ENCODE peak calls at places on chromosomes 16 and 17, in ten cellular contexts. One of them, this sample, is unnamed.

GRCh38 chr16:8751481-8752311 is 45.7 kb downstream of the TMEM186 start:
- DNase-seq in right lobe of liver: no peak
- DNase-seq in adrenal gland: peak; percentile 23
- DNase-seq in pancreas: peak; percentile 30
- DNase-seq in thoracic aorta: no peak
- DNase-seq in breast epithelium: no peak
- DNase-seq in DND-41: no peak
- DNase-seq in left ventricle myocardium inferior: no peak
- DNase-seq in tibial nerve: no peak
- DNase-seq in PC-9: peak; percentile 69
- DNase-seq in this sample: no peak

GRCh38 chr16:18938986-18939385 is 12.8 kb upstream of the SMG1 start:
- DNase-seq in right lobe of liver: no peak
- DNase-seq in DND-41: no peak
- DNase-seq in PC-9: no peak
- DNase-seq in pancreas: no peak
- DNase-seq in adrenal gland: no peak
- DNase-seq in tibial nerve: no peak
- DNase-seq in thoracic aorta: no peak
- DNase-seq in breast epithelium: no peak
- DNase-seq in left ventricle myocardium inferior: no peak
- DNase-seq in this sample: no peak

GRCh38 chr17:31597646-31598387 is 206.3 kb downstream of the RAB11FIP4 start:
- DNase-seq in DND-41: no peak
- DNase-seq in pancreas: no peak
- DNase-seq in PC-9: no peak
- DNase-seq in left ventricle myocardium inferior: no peak
- DNase-seq in right lobe of liver: no peak
- DNase-seq in adrenal gland: no peak
- DNase-seq in breast epithelium: no peak
- DNase-seq in tibial nerve: no peak
- DNase-seq in thoracic aorta: no peak
- DNase-seq in this sample: no peak

GRCh38 chr17:83156408-83156807 is 77.0 kb downstream of the METRNL start:
- DNase-seq in DND-41: no peak
- DNase-seq in adrenal gland: no peak
- DNase-seq in PC-9: no peak
- DNase-seq in left ventricle myocardium inferior: no peak
- DNase-seq in breast epithelium: no peak
- DNase-seq in pancreas: no peak
- DNase-seq in right lobe of liver: no peak
- DNase-seq in thoracic aorta: no peak
- DNase-seq in tibial nerve: peak; percentile 3
- DNase-seq in this sample: no peak

GRCh38 chr16:21159281-21159951 is 942 bp downstream of the LDAF1 start:
- DNase-seq in breast epithelium: peak; percentile 51
- DNase-seq in adrenal gland: no peak
- DNase-seq in DND-41: peak; percentile 10
- DNase-seq in pancreas: peak; percentile 47
- DNase-seq in left ventricle myocardium inferior: peak; percentile 38
- DNase-seq in PC-9: peak; percentile 76
- DNase-seq in tibial nerve: peak; percentile 10
- DNase-seq in thoracic aorta: no peak
- DNase-seq in right lobe of liver: peak; percentile 55
- DNase-seq in this sample: no peak

GRCh38 chr17:29124135-29124930 is 55.9 kb downstream of the MYO18A start:
- DNase-seq in left ventricle myocardium inferior: no peak
- DNase-seq in DND-41: peak; percentile 66
- DNase-seq in PC-9: peak; percentile 76
- DNase-seq in tibial nerve: peak; percentile 52
- DNase-seq in pancreas: peak; percentile 44
- DNase-seq in breast epithelium: no peak
- DNase-seq in adrenal gland: peak; percentile 61
- DNase-seq in thoracic aorta: no peak
- DNase-seq in right lobe of liver: peak; percentile 54
- DNase-seq in this sample: no peak

GRCh38 chr17:1532836-1533602 is 16.6 kb upstream of the INPP5K start:
- DNase-seq in left ventricle myocardium inferior: no peak
- DNase-seq in thoracic aorta: no peak
- DNase-seq in right lobe of liver: no peak
- DNase-seq in PC-9: no peak
- DNase-seq in adrenal gland: no peak
- DNase-seq in pancreas: no peak
- DNase-seq in breast epithelium: no peak
- DNase-seq in DND-41: peak; percentile 33
- DNase-seq in tibial nerve: no peak
- DNase-seq in this sample: peak; percentile 17

GRCh38 chr16:24639769-24640168 is 89.7 kb upstream of the TNRC6A start:
- DNase-seq in adrenal gland: no peak
- DNase-seq in breast epithelium: no peak
- DNase-seq in thoracic aorta: no peak
- DNase-seq in tibial nerve: no peak
- DNase-seq in PC-9: no peak
- DNase-seq in pancreas: no peak
- DNase-seq in DND-41: no peak
- DNase-seq in right lobe of liver: no peak
- DNase-seq in left ventricle myocardium inferior: no peak
- DNase-seq in this sample: no peak

GRCh38 chr17:18033442-18034099 is 5.4 kb downstream of the ATPAF2 start:
- DNase-seq in DND-41: peak; percentile 68
- DNase-seq in thoracic aorta: no peak
- DNase-seq in tibial nerve: peak; percentile 73
- DNase-seq in right lobe of liver: no peak
- DNase-seq in breast epithelium: peak; percentile 36
- DNase-seq in left ventricle myocardium inferior: no peak
- DNase-seq in adrenal gland: peak; percentile 66
- DNase-seq in PC-9: peak; percentile 82
- DNase-seq in pancreas: peak; percentile 59
- DNase-seq in this sample: peak; percentile 38

GRCh38 chr16:86618431-86619262 is 40.3 kb downstream of the FOXL1 start:
- DNase-seq in left ventricle myocardium inferior: no peak
- DNase-seq in breast epithelium: no peak
- DNase-seq in right lobe of liver: no peak
- DNase-seq in thoracic aorta: no peak
- DNase-seq in PC-9: no peak
- DNase-seq in adrenal gland: peak; percentile 18
- DNase-seq in pancreas: no peak
- DNase-seq in DND-41: no peak
- DNase-seq in tibial nerve: no peak
- DNase-seq in this sample: no peak

GRCh38 chr17:19727466-19728113 is 11.2 kb upstream of the SLC47A2 start:
- DNase-seq in PC-9: peak; percentile 54
- DNase-seq in right lobe of liver: no peak
- DNase-seq in DND-41: no peak
- DNase-seq in adrenal gland: peak; percentile 86
- DNase-seq in left ventricle myocardium inferior: peak; percentile 60
- DNase-seq in pancreas: peak; percentile 42
- DNase-seq in breast epithelium: peak; percentile 93
- DNase-seq in thoracic aorta: peak; percentile 31
- DNase-seq in tibial nerve: peak; percentile 93
- DNase-seq in this sample: no peak

GRCh38 chr16:66594739-66595138 is 9.8 kb upstream of the CMTM3 start:
- DNase-seq in DND-41: no peak
- DNase-seq in thoracic aorta: no peak
- DNase-seq in right lobe of liver: no peak
- DNase-seq in pancreas: no peak
- DNase-seq in tibial nerve: no peak
- DNase-seq in breast epithelium: no peak
- DNase-seq in left ventricle myocardium inferior: no peak
- DNase-seq in adrenal gland: no peak
- DNase-seq in PC-9: no peak
- DNase-seq in this sample: no peak

DNA sequence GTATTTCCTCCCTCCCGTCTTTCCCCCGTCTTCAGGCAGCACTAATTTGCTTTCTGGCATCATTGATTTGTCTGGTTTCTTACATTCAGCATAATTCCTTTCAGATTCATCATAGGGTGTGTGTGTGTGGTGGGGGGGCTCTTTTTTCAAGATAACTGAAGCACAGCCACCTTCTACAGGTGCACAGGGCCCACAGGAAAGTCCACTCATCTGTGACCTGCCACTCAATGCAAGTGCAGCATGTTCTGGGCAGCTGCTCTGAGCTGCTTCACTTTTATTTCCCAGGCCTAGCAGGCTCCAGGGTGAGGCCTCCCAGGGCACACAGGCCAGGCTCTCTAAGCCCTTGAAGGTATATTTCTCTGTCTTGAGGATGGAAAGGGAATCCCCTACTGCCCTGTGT is 35.2 kb upstream of the MYH10 start:
- DNase-seq in DND-41: no peak
- DNase-seq in PC-9: no peak
- DNase-seq in right lobe of liver: no peak
- DNase-seq in thoracic aorta: no peak
- DNase-seq in left ventricle myocardium inferior: no peak
- DNase-seq in adrenal gland: no peak
- DNase-seq in breast epithelium: no peak
- DNase-seq in tibial nerve: no peak
- DNase-seq in pancreas: no peak
- DNase-seq in this sample: no peak
- H3K4me1 ChIP-seq in DND-41: no peaks in the 10 kb centered on the region
- H3K4me1 ChIP-seq in PC-9: no peaks in the 10 kb centered on the region
- H3K4me1 ChIP-seq in right lobe of liver: no peaks in the 10 kb centered on the region
- H3K4me1 ChIP-seq in thoracic aorta: peaks cover 9% of the 10 kb centered on the region
- H3K4me1 ChIP-seq in left ventricle myocardium inferior: no peaks in the 10 kb centered on the region
- H3K4me1 ChIP-seq in adrenal gland: no peaks in the 10 kb centered on the region
- H3K4me1 ChIP-seq in breast epithelium: no peaks in the 10 kb centered on the region
- H3K4me1 ChIP-seq in tibial nerve: no peaks in the 10 kb centered on the region
- H3K4me1 ChIP-seq in pancreas: no peaks in the 10 kb centered on the region
- H3K4me1 ChIP-seq in this sample: no peaks in the 10 kb centered on the region

GRCh38 chr17:61722398-61722797 is 131.4 kb upstream of the NACA2 start:
- DNase-seq in pancreas: no peak
- DNase-seq in left ventricle myocardium inferior: no peak
- DNase-seq in breast epithelium: no peak
- DNase-seq in adrenal gland: no peak
- DNase-seq in DND-41: no peak
- DNase-seq in thoracic aorta: no peak
- DNase-seq in PC-9: no peak
- DNase-seq in right lobe of liver: no peak
- DNase-seq in tibial nerve: no peak
- DNase-seq in this sample: no peak

GRCh38 chr17:61723183-61723582 is 132.2 kb upstream of the NACA2 start:
- DNase-seq in thoracic aorta: no peak
- DNase-seq in right lobe of liver: no peak
- DNase-seq in left ventricle myocardium inferior: no peak
- DNase-seq in breast epithelium: no peak
- DNase-seq in pancreas: no peak
- DNase-seq in DND-41: no peak
- DNase-seq in adrenal gland: no peak
- DNase-seq in PC-9: no peak
- DNase-seq in tibial nerve: no peak
- DNase-seq in this sample: no peak

GRCh38 chr17:61718022-61718421 is 127.0 kb upstream of the NACA2 start:
- DNase-seq in tibial nerve: no peak
- DNase-seq in DND-41: no peak
- DNase-seq in left ventricle myocardium inferior: no peak
- DNase-seq in right lobe of liver: no peak
- DNase-seq in adrenal gland: no peak
- DNase-seq in pancreas: no peak
- DNase-seq in thoracic aorta: no peak
- DNase-seq in PC-9: no peak
- DNase-seq in breast epithelium: no peak
- DNase-seq in this sample: no peak

GRCh38 chr17:61717352-61717751 is 126.3 kb upstream of the NACA2 start:
- DNase-seq in adrenal gland: no peak
- DNase-seq in pancreas: no peak
- DNase-seq in PC-9: no peak
- DNase-seq in breast epithelium: no peak
- DNase-seq in DND-41: no peak
- DNase-seq in tibial nerve: no peak
- DNase-seq in right lobe of liver: no peak
- DNase-seq in left ventricle myocardium inferior: no peak
- DNase-seq in thoracic aorta: no peak
- DNase-seq in this sample: no peak

GRCh38 chr17:61720016-61720795 is 129.2 kb upstream of the NACA2 start:
- DNase-seq in thoracic aorta: no peak
- DNase-seq in right lobe of liver: no peak
- DNase-seq in pancreas: no peak
- DNase-seq in tibial nerve: no peak
- DNase-seq in PC-9: no peak
- DNase-seq in breast epithelium: no peak
- DNase-seq in adrenal gland: no peak
- DNase-seq in DND-41: no peak
- DNase-seq in left ventricle myocardium inferior: no peak
- DNase-seq in this sample: no peak
- H3K9me3 ChIP-seq in thoracic aorta: no peaks in the 10 kb centered on the region
- H3K9me3 ChIP-seq in right lobe of liver: no peaks in the 10 kb centered on the region
- H3K9me3 ChIP-seq in pancreas: no peaks in the 10 kb centered on the region
- H3K9me3 ChIP-seq in tibial nerve: peaks cover 36% of the 10 kb centered on the region
- H3K9me3 ChIP-seq in PC-9: no peaks in the 10 kb centered on the region
- H3K9me3 ChIP-seq in breast epithelium: peaks cover 5% of the 10 kb centered on the region
- H3K9me3 ChIP-seq in adrenal gland: no peaks in the 10 kb centered on the region
- H3K9me3 ChIP-seq in DND-41: peaks cover 22% of the 10 kb centered on the region
- H3K9me3 ChIP-seq in left ventricle myocardium inferior: peaks cover 49% of the 10 kb centered on the region
- H3K9me3 ChIP-seq in this sample: peaks cover 3% of the 10 kb centered on the region

DNA sequence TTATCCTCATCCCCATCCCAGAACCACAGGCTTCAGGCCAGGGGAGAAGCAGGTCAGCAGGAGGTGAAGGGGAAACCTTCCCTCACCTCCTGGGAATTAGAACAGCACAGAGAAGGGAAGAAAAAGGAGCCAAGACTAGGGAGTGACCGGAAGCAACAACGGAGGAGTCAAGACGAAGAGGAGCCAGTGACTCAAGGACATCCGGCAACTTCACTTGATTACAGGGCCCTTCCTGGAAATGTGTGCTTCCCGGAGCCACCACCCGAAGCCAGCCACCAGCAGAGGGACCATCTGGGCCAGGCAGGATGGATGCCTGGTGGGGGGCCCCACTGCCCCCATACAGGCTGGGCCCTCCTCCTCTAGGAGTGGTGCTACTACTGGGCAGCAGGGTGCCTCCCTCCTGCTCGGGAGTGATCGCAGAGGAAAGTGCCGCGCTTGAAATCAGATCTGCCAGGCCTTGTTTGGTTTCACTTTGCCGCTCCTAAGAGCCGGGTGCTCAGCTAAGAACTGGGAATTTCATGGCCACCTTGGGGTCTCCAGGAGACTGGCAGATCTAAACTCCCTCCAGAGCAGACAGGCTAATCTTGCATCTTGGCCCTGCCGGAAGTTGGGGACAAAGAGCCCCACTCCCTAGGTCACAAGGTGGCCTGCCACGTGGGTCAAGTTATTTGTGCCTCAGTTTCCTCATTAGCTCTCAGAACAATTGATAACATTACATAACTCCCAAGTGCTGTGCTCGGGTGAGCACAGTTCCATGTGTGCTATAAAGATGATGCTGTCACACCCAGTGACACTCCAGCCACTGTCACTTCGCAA is 6.6 kb downstream of the CDC42EP4 start:
- DNase-seq in right lobe of liver: no peak
- DNase-seq in left ventricle myocardium inferior: peak; percentile 68
- DNase-seq in breast epithelium: no peak
- DNase-seq in pancreas: peak; percentile 53
- DNase-seq in thoracic aorta: peak; percentile 72
- DNase-seq in DND-41: no peak
- DNase-seq in PC-9: peak; percentile 57
- DNase-seq in adrenal gland: peak; percentile 87
- DNase-seq in tibial nerve: no peak
- DNase-seq in this sample: no peak
- H3K4me1 ChIP-seq in right lobe of liver: no peaks in the 10 kb centered on the region
- H3K4me1 ChIP-seq in left ventricle myocardium inferior: peaks cover 100% of the 10 kb centered on the region
- H3K4me1 ChIP-seq in breast epithelium: peaks cover 24% of the 10 kb centered on the region
- H3K4me1 ChIP-seq in pancreas: peaks cover 63% of the 10 kb centered on the region
- H3K4me1 ChIP-seq in thoracic aorta: peaks cover 52% of the 10 kb centered on the region
- H3K4me1 ChIP-seq in DND-41: peaks cover 4% of the 10 kb centered on the region
- H3K4me1 ChIP-seq in PC-9: peaks cover 63% of the 10 kb centered on the region
- H3K4me1 ChIP-seq in adrenal gland: peaks cover 72% of the 10 kb centered on the region
- H3K4me1 ChIP-seq in tibial nerve: peaks cover 3% of the 10 kb centered on the region
- H3K4me1 ChIP-seq in this sample: peaks cover 3% of the 10 kb centered on the region

GRCh38 chr17:49170216-49170615 is 37.6 kb downstream of the B4GALNT2 start:
- DNase-seq in DND-41: no peak
- DNase-seq in left ventricle myocardium inferior: no peak
- DNase-seq in PC-9: no peak
- DNase-seq in pancreas: no peak
- DNase-seq in adrenal gland: no peak
- DNase-seq in thoracic aorta: no peak
- DNase-seq in breast epithelium: no peak
- DNase-seq in right lobe of liver: no peak
- DNase-seq in tibial nerve: no peak
- DNase-seq in this sample: no peak
- H3K9me3 ChIP-seq in DND-41: no peaks in the 10 kb centered on the region
- H3K9me3 ChIP-seq in left ventricle myocardium inferior: peaks cover 26% of the 10 kb centered on the region
- H3K9me3 ChIP-seq in PC-9: no peaks in the 10 kb centered on the region
- H3K9me3 ChIP-seq in pancreas: no peaks in the 10 kb centered on the region
- H3K9me3 ChIP-seq in adrenal gland: peaks cover 2% of the 10 kb centered on the region
- H3K9me3 ChIP-seq in thoracic aorta: peaks cover 7% of the 10 kb centered on the region
- H3K9me3 ChIP-seq in breast epithelium: peaks cover under 1% of the 10 kb centered on the region
- H3K9me3 ChIP-seq in right lobe of liver: no peaks in the 10 kb centered on the region
- H3K9me3 ChIP-seq in tibial nerve: peaks cover 19% of the 10 kb centered on the region
- H3K9me3 ChIP-seq in this sample: peaks cover under 1% of the 10 kb centered on the region

This sample was measured in effector memory CD4-positive, alpha-beta T cell.